ENCODE peak calls at places on chromosomes 11 and 22, in six cellular contexts. O is GM23248, Q is MM.1S, D is HCT116, J is GM23338, A is PC-3. L is an unnamed sample. For H3K9me2, the result is how much of the 10 kb centered on the place peaks cover.

GRCh38 chr11:19276859-19277808 is 36.4 kb upstream of the E2F8 start:
- DNase-seq in Q (no peak), J (no peak), A (peak), D (no peak), O (peak), L (peak)

GRCh38 chr11:93541884-93542752 is 1.1 kb downstream of the SMCO4 start:
- DNase-seq in O (peak), D (no peak), A (peak), Q (peak), J (peak), L (peak)

GRCh38 chr11:122440783-122441701 is 214.5 kb upstream of the UBASH3B start:
- DNase-seq in O (peak), A (no peak), J (peak), Q (no peak), D (no peak), L (peak)

GRCh38 chr22:45226681-45227186 is 14.0 kb downstream of the KIAA0930 start:
- DNase-seq in Q (no peak), D (no peak), O (peak), A (peak), J (no peak), L (no peak)

GRCh38 chr11:2213384-2213842 is 41.8 kb upstream of the TH start:
- DNase-seq in A (no peak), Q (no peak), O (no peak), J (no peak), D (no peak), L (no peak)

GRCh38 chr11:2090172-2091111 is 48.7 kb downstream of the IGF2 start:
- DNase-seq in O (no peak), D (no peak), Q (no peak), J (no peak), A (no peak), L (no peak)

GRCh38 chr11:110069158-110069737 is 23.9 kb upstream of the ZC3H12C start:
- DNase-seq in D (peak), Q (no peak), A (peak), O (peak), J (no peak), L (peak)

GRCh38 chr22:44667829-44668189 is 34.2 kb upstream of the PRR5 start:
- DNase-seq in J (no peak), D (no peak), Q (no peak), A (no peak), O (peak), L (no peak)

GRCh38 chr11:126059238-126059761 is 3.4 kb downstream of the CDON start:
- DNase-seq in O (no peak), A (no peak), J (peak), D (no peak), Q (no peak), L (no peak)

GRCh38 chr11:70364745-70365535 is 33.4 kb upstream of the CTTN start:
- DNase-seq in D (no peak), J (no peak), Q (no peak), A (no peak), O (no peak), L (no peak)

GRCh38 chr11:78338138-78338537 is 79.5 kb downstream of the GAB2 start:
- DNase-seq in A (no peak), Q (no peak), D (no peak), O (no peak), J (no peak), L (no peak)

GRCh38 chr11:77602385-77603105 is 12.8 kb downstream of the AQP11 start:
- DNase-seq in O (peak), A (peak), J (no peak), D (no peak), Q (no peak), L (peak)

GRCh38 chr22:24437820-24438328 is 10.5 kb downstream of the ADORA2A start:
- DNase-seq in A (peak), J (no peak), D (no peak), O (peak), Q (peak), L (no peak)

GRCh38 chr11:3146612-3147256 is 18.4 kb downstream of the OSBPL5 start:
- DNase-seq in A (no peak), D (no peak), J (no peak), O (peak), Q (no peak), L (no peak)

GRCh38 chr11:10982695-10983492 is 125.0 kb upstream of the ZBED5 start:
- DNase-seq in D (peak), A (peak), O (peak), J (no peak), Q (no peak), L (no peak)

GRCh38 chr11:64334764-64335741 is 5.0 kb upstream of the CCDC88B start:
- DNase-seq in D (peak), Q (no peak), O (peak), A (peak), J (peak), L (peak)

GRCh38 chr11:2406476-2406875 is 5.9 kb downstream of the TSSC4 start:
- DNase-seq in O (no peak), A (no peak), J (no peak), D (no peak), Q (no peak), L (no peak)

GRCh38 chr22:29744902-29745301 is 21.9 kb downstream of the ZMAT5 start:
- DNase-seq in O (peak), Q (no peak), A (no peak), D (no peak), J (no peak), L (peak)

GRCh38 chr11:44849922-44850321 is 100.8 kb downstream of the TP53I11 start:
- DNase-seq in O (no peak), A (no peak), J (no peak), D (no peak), Q (no peak), L (no peak)

GRCh38 chr11:2991477-2992233 is 474 bp downstream of the NAP1L4 start:
- DNase-seq in D (no peak), Q (peak), O (peak), A (no peak), J (peak), L (peak)

GRCh38 chr11:103326070-103326794 is 217.0 kb downstream of the DYNC2H1 start:
- DNase-seq in J (peak), A (peak), O (peak), Q (peak), D (peak), L (peak)

GRCh38 chr11:119847836-119848235 is 118.8 kb upstream of the NECTIN1 start:
- DNase-seq in O (no peak), D (no peak), Q (no peak), A (no peak), J (no peak), L (no peak)

GRCh38 chr11:66314561-66315497 is 2.0 kb downstream of the CD248 start:
- DNase-seq in A (no peak), J (no peak), D (no peak), Q (no peak), O (peak), L (no peak)

GRCh38 chr11:122796128-122796717 is 42.1 kb upstream of the CRTAM start:
- DNase-seq in O (peak), D (no peak), A (peak), Q (peak), J (peak), L (peak)

GRCh38 chr11:60370811-60371297 is 7.5 kb upstream of the MS4A7 start:
- DNase-seq in A (peak), Q (no peak), J (no peak), D (no peak), O (peak), L (peak)

GRCh38 chr11:116650052-116650451 is 122.7 kb downstream of the BUD13 start:
- DNase-seq in Q (no peak), J (no peak), D (no peak), O (no peak), A (no peak), L (no peak)

GRCh38 chr11:7577226-7577882 is 63.6 kb downstream of the PPFIBP2 start:
- DNase-seq in Q (no peak), O (peak), D (no peak), J (no peak), A (no peak), L (peak)

GRCh38 chr11:45930031-45930794 is 7.8 kb downstream of the LARGE2 start:
- DNase-seq in Q (peak), J (no peak), A (peak), O (no peak), D (no peak), L (peak)

GRCh38 chr11:23497040-23497439 is 636.8 kb upstream of the CCDC179 start:
- DNase-seq in D (no peak), A (no peak), O (no peak), J (no peak), Q (no peak), L (no peak)

GRCh38 chr11:131850507-131850906 is 480.1 kb downstream of the NTM start:
- DNase-seq in D (no peak), J (no peak), A (no peak), Q (no peak), O (no peak), L (no peak)

GRCh38 chr11:57349491-57350274 is 11.5 kb downstream of the P2RX3 start:
- DNase-seq in Q (peak), J (peak), O (peak), A (peak), D (peak), L (peak)

GRCh38 chr11:78573271-78574035 is 1.2 kb downstream of the NARS2 start:
- DNase-seq in A (no peak), Q (no peak), O (peak), D (no peak), J (peak), L (no peak)

GRCh38 chr11:72578541-72578940 is 95.7 kb downstream of the PDE2A start:
- DNase-seq in Q (no peak), O (no peak), J (no peak), D (no peak), A (no peak), L (no peak)

GRCh38 chr11:77026236-77026635 is 8.0 kb upstream of the B3GNT6 start:
- DNase-seq in J (no peak), D (no peak), Q (no peak), O (no peak), A (peak), L (no peak)

DNA sequence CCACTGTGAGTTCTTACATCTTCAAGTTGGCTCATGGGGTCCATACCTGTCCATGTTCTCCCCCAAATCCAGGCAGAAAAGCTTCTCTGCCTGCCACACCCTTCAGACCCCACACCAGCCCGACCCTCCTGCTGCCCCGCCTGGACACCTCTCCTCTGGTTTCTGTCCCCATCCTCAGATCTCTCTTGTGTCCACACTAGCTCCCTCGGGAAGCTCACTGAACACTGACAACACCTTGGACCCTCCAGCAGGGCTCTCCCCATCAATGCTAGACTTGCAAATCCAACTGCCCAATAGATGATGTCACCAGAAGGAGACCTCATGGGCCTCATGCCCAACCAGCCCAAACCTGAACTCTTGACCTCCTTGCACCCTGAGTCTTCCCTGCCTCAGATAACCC is 2.9 kb downstream of the SCARF2 start:
- DNase-seq in Q (no peak), A (no peak), D (no peak), O (no peak), J (no peak), L (no peak)
- TF ChIP-seq EZH2phosphoT487 in Q (no peak), A (no peak), D (no peak), O (no peak), J (no peak), L (no peak)

GRCh38 chr11:16223558-16223957 is 132.8 kb downstream of the SOX6 start:
- DNase-seq in Q (no peak), J (no peak), O (no peak), D (no peak), A (no peak), L (no peak)

GRCh38 chr11:16215352-16215751 is 141.0 kb downstream of the SOX6 start:
- DNase-seq in J (no peak), D (no peak), Q (no peak), A (no peak), O (peak), L (no peak)

GRCh38 chr11:16216831-16217230 is 139.5 kb downstream of the SOX6 start:
- DNase-seq in D (no peak), J (no peak), Q (no peak), A (no peak), O (no peak), L (no peak)

GRCh38 chr11:16217631-16218030 is 138.7 kb downstream of the SOX6 start:
- DNase-seq in O (no peak), J (no peak), A (peak), Q (no peak), D (no peak), L (no peak)
- TF ChIP-seq EZH2 in O (no peak), J (no peak), A (no peak), Q (no peak), D (no peak), L (no peak)

DNA sequence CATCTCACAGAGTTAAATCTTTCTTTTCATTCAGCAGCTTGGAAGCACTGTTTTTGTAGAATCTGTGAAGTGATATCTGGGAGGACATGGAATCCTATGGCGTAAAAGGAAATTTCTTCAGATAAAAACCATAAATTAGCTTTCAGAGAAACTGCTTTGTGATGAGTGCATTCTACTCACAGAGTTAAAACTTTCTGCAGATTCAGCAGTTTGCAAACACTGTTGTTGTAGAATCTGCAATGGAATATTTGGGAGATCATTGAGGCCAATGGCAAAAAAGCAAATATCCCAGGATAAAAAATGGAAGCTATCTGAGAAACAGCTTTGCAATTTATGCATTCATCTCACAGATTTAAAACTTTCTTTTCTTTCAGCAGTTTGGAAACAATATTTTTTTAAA is 180.6 kb downstream of the OR4A47 start:
- DNase-seq in D (no peak), O (no peak), J (no peak), Q (no peak), A (no peak), L (no peak)
- H3K9me2 ChIP-seq in D (under half), O (under half), J (under half), Q (under half), A (under half), L (under half)

DNA sequence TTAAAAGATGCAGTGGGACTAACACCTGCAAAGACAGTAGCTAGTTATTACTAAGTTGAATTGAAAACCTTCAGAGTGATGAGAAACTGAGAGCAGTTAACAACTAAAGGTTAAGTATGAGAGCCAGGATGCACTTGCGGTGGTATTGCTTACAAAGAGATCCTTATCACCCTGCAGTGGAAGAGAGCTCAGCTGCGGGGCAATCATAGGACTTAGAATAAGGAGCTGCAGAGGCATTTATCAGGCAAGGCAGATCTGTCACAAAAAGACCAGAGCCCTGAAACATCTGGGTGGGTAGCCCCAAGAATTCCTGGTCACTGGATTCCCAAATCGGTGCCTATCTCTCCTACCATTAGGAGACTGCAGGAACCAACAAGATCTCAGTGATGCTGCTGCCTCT is 34.3 kb upstream of the CFAP300 start:
- DNase-seq in Q (no peak), A (no peak), D (no peak), J (no peak), O (no peak), L (peak)
- TF ChIP-seq EZH2phosphoT487 in Q (no peak), A (no peak), D (no peak), J (no peak), O (no peak), L (no peak)

GRCh38 chr22:40009231-40009769 is 14.5 kb downstream of the FAM83F start:
- DNase-seq in O (no peak), J (peak), Q (no peak), A (peak), D (no peak), L (no peak)
- TF ChIP-seq EZH2 in O (no peak), J (no peak), Q (no peak), A (no peak), D (no peak), L (no peak)

DNA sequence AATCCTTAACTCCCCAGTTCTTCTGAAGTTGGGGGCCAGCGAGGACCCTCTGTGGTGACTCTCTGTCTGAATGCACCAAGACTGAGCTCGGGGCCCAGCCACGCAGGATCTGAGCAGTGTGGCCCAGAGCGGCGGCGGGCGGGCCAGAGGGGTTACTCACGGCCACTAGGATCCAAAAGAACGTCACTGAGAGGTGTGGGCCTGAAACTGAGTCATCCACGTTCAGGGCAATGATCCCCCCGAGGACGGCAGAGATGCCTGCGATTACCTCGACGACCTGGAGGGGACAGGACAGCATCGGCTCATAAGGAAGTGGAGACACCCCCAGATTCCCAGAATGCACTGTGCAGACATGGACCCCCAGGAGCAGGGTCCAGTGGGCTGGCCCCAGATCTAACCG is 11.2 kb downstream of the MLC1 start:
- DNase-seq in D (no peak), Q (no peak), J (peak), A (no peak), O (peak), L (no peak)
- H3K9me2 ChIP-seq in D (under half), Q (under half), J (under half), A (under half), O (under half), L (under half)

GRCh38 chr22:37218399-37218770 is 6.1 kb upstream of the SSTR3 start:
- DNase-seq in Q (peak), J (no peak), D (no peak), O (no peak), A (no peak), L (no peak)

GRCh38 chr22:37219534-37219933 is 7.3 kb upstream of the SSTR3 start:
- DNase-seq in O (no peak), A (no peak), J (no peak), Q (peak), D (no peak), L (no peak)

GRCh38 chr22:37221424-37222336 is 9.4 kb upstream of the SSTR3 start:
- DNase-seq in Q (no peak), A (no peak), O (no peak), J (no peak), D (no peak), L (no peak)

GRCh38 chr22:37220543-37220968 is 8.3 kb upstream of the SSTR3 start:
- DNase-seq in D (no peak), O (no peak), Q (no peak), A (no peak), J (no peak), L (no peak)

GRCh38 chr22:37218771-37219411 is 6.6 kb upstream of the SSTR3 start:
- DNase-seq in D (no peak), O (no peak), J (no peak), Q (peak), A (no peak), L (no peak)
- TF ChIP-seq EZH2phosphoT487 in D (no peak), O (no peak), J (no peak), Q (no peak), A (no peak), L (no peak)